ENCODE peak calls at places on chromosome 6, in eight cellular contexts. Z, F, N, D, L, X, Q and E are unnamed samples.

GRCh38 chr6:31194271-31194834 is 23.9 kb upstream of the POU5F1 start:
- DNase-seq in Z (no peak), F (no peak), N (no peak), D (no peak), L (no peak), X (no peak), Q (no peak), E (no peak)

GRCh38 chr6:158481612-158482473 is 78.0 kb upstream of the TMEM181 start:
- DNase-seq in Z (no peak), F (no peak), N (no peak), D (no peak), L (peak; percentile 43), X (no peak), Q (no peak), E (no peak)

GRCh38 chr6:72022830-72023229 is 136.5 kb downstream of the RIMS1 start:
- DNase-seq in Z (no peak), F (no peak), N (no peak), D (no peak), L (no peak), X (no peak), Q (no peak), E (no peak)

GRCh38 chr6:11356404-11357155 is 124.1 kb upstream of the NEDD9 start:
- DNase-seq in Z (no peak), F (no peak), N (no peak), D (no peak), L (no peak), X (no peak), Q (no peak), E (no peak)

GRCh38 chr6:150412221-150412620 is 43.4 kb downstream of the IYD start:
- DNase-seq in Z (no peak), F (no peak), N (no peak), D (no peak), L (no peak), X (no peak), Q (no peak), E (no peak)

GRCh38 chr6:109451376-109451775 is 4.2 kb downstream of the MICAL1 start:
- DNase-seq in Z (no peak), F (no peak), N (no peak), D (no peak), L (no peak), X (no peak), Q (no peak), E (no peak)

GRCh38 chr6:18090349-18090786 is 32.1 kb downstream of the NHLRC1 start:
- DNase-seq in Z (no peak), F (no peak), N (no peak), D (no peak), L (no peak), X (no peak), Q (no peak), E (no peak)

GRCh38 chr6:38155576-38156204 is 336.2 kb downstream of the ZFAND3 start:
- DNase-seq in Z (no peak), F (no peak), N (no peak), D (no peak), L (no peak), X (no peak), Q (no peak), E (no peak)

DNA sequence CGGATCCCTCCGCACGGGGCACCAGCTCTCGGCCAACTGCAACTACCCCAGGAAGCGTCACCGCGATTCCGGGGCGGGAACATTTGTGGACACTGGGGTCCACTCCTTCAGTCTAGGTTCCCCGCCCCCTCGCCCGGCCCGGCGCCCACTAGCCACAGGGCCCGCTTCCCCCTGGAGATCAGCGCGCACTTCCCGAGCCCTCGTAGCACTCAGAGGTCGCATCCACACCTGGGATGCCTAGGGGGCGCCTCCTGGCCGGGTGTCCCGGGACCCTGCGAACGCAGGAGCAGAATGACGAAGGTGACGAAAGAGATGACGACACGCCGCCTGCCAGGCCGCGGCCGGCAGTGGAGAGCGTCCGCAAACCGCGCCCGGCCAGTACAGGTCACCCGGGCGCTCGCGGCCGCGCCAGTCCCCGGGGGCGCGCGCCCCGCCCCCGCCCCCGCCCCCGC is 309 bp upstream of the AIG1 start:
- DNase-seq in Z (peak; percentile 87), F (peak; percentile 69), N (peak; percentile 89), D (peak; percentile 77), L (peak; percentile 90), X (peak; percentile 95), Q (peak; percentile 96), E (peak; percentile 80)
- TF ChIP-seq POLR2A in Z (no peak), F (no peak), N (no peak), D (peak; percentile 69), L (no peak), X (no peak), Q (no peak), E (peak; percentile 91)

GRCh38 chr6:136987526-136987925 is 57.2 kb downstream of the IL20RA start:
- DNase-seq in Z (no peak), F (no peak), N (no peak), D (no peak), L (no peak), X (no peak), Q (no peak), E (no peak)

GRCh38 chr6:136984578-136984977 is 60.2 kb downstream of the IL20RA start:
- DNase-seq in Z (no peak), F (no peak), N (no peak), D (no peak), L (no peak), X (no peak), Q (no peak), E (no peak)

GRCh38 chr6:136983692-136984091 is 61.1 kb downstream of the IL20RA start:
- DNase-seq in Z (no peak), F (no peak), N (no peak), D (no peak), L (no peak), X (no peak), Q (no peak), E (no peak)

GRCh38 chr6:136982928-136983327 is 60.8 kb downstream of the SLC35D3 start:
- DNase-seq in Z (no peak), F (no peak), N (no peak), D (no peak), L (no peak), X (no peak), Q (no peak), E (no peak)

DNA sequence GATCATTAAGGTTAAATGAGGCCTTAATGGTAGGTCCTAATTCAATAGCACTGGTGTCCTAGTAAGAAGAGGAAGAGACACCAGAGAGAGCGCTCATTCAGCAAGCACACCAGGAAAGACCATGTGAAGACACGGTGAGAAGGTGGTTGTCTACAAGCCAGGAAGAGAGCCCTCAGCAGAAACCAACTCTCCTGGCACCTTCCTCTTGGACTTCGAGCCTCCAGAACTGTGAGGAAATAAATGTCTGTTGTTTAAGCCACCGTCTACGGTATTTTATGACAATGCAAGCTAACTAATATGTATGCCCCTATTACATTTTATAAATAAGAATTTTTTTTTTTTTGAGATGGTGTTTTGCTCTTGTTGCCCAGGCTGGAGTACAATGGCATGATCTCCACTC is 59.3 kb downstream of the IL20RA start:
- DNase-seq in Z (no peak), F (no peak), N (no peak), D (no peak), L (no peak), X (no peak), Q (no peak), E (no peak)
- TF ChIP-seq CTCF in Z (no peak), F (no peak), N (no peak), D (no peak), L (no peak), X (no peak), Q (no peak), E (no peak)

GRCh38 chr6:43776799-43777776 is 7.1 kb downstream of the VEGFA start:
- DNase-seq in Z (no peak), F (no peak), N (no peak), D (no peak), L (no peak), X (no peak), Q (peak; percentile 51), E (no peak)

GRCh38 chr6:43773050-43773956 is 3.3 kb downstream of the VEGFA start:
- DNase-seq in Z (peak; percentile 89), F (peak; percentile 41), N (peak; percentile 40), D (no peak), L (peak; percentile 44), X (peak; percentile 85), Q (peak; percentile 85), E (peak; percentile 73)

GRCh38 chr6:43776115-43776798 is 6.2 kb downstream of the VEGFA start:
- DNase-seq in Z (no peak), F (no peak), N (no peak), D (no peak), L (no peak), X (no peak), Q (peak; percentile 55), E (peak; percentile 75)

GRCh38 chr6:43773981-43774775 is 4.2 kb downstream of the VEGFA start:
- DNase-seq in Z (no peak), F (no peak), N (no peak), D (no peak), L (no peak), X (no peak), Q (no peak), E (no peak)

DNA sequence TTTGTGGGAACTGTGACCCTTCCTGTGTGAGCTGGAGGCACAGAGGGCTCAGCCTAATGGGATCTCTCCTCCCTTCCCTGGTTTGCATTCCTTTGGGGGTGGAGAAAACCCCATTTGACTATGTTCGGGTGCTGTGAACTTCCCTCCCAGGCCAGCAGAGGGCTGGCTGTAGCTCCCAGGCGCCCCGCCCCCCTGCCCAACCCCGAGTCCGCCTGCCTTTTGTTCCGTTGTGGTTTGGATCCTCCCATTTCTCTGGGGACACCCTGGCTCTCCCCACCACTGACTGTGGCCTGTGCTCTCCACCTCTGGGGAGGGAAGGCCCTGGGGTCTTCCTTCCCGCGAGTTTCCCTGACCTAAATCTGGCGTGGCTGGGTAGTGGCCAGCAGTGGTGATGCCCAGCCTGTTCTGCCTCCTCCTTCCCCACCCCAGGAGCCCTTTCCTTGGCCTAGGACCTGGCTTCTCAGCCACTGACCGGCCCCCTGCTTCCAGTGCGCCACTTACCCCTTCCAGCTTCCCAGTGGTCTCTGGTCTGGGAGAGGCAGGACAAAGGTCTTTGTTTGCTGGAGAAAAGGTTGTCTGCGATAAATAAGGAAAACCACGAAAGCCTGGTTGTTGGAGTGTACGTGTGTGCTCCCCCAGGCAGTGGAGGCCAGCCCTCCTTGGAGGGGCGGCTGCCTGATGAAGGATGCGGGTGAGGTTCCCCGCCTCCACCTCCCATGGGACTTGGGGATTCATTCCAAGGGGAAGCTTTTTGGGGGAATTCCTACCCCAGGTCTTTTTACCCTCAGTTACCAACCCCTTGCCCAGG is 5.0 kb downstream of the VEGFA start:
- DNase-seq in Z (peak; percentile 93), F (peak; percentile 73), N (peak; percentile 66), D (peak; percentile 57), L (no peak), X (peak; percentile 93), Q (peak; percentile 90), E (peak; percentile 78)
- TF ChIP-seq POLR2A in Z (no peak), F (no peak), N (no peak), D (no peak), L (no peak), X (no peak), Q (no peak), E (no peak)

DNA sequence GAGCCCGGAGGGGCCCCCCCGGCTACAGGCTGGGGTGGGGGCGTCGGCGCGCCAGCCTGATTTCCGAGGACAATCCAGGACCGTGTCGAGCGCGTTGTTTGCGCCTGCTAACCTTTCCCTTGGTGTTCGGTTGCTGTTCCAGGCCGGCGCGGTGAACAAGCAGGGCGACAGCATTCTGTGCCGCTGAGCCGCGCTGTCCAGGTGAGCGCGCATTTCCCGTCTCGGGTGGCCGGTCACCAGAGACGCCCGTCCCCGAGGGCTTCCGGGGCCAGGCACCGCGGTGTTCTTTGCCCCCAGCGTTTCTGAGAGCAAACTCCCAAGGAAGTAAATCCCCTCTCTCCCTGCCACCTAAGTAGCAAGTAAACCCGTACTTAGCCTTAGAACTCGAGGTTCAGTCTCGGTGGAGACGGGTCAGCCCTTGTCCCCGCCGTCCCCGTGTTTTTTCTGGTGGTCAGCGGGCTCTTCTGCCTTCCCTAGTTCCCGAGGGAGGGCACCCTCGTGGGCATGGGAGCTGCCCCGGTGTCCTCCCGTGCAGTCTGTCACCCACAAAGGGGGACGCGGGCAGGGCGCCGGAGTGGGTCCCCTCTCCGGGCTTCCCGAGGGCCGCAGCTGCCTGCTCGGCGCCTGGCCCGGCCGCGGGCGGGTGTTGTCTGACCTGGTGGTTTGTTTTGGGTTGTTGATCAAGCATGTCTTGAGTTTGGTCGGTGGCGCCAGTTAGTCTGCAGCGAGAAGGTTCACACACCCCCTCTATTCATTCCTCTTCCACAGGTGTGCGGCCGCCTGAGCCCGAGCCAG is 1.5 kb downstream of the ID4 start:
- DNase-seq in Z (no peak), F (peak; percentile 21), N (peak; percentile 41), D (no peak), L (peak; percentile 33), X (peak; percentile 86), Q (no peak), E (peak; percentile 81)
- TF ChIP-seq CTCF in Z (no peak), F (no peak), N (no peak), D (no peak), L (no peak), X (no peak), Q (no peak), E (no peak)